ENCODE peak calls at places on chromosomes 12 and 14, in eight cellular contexts. E, S, W, T, I, C, L and A are unnamed samples.

GRCh38 chr14:101476931-101477553 is 84.3 kb upstream of the DIO3 start:
- DNase-seq in L (no peak), C (no peak), I (peak; percentile 49), E (peak; percentile 69), T (no peak), W (peak; percentile 67), S (peak; percentile 86), A (peak; percentile 88)

GRCh38 chr12:7075518-7075917 is 15.0 kb downstream of the C1S start:
- DNase-seq in T (no peak), L (no peak), W (no peak), E (no peak), C (no peak), S (no peak), I (no peak), A (no peak)

GRCh38 chr12:57844725-57845477 is 1.6 kb downstream of the CTDSP2 start:
- DNase-seq in W (peak; percentile 88), I (peak; percentile 68), T (peak; percentile 65), C (peak; percentile 73), E (no peak), S (peak; percentile 65), L (no peak), A (peak; percentile 71)

GRCh38 chr12:18696971-18697602 is 40.7 kb downstream of the PLCZ1 start:
- DNase-seq in C (no peak), T (no peak), L (no peak), I (no peak), E (no peak), S (no peak), W (no peak), A (no peak)

GRCh38 chr12:52074006-52074405 is 4.2 kb downstream of the ATG101 start:
- DNase-seq in W (peak; percentile 76), L (no peak), S (no peak), T (no peak), E (no peak), I (no peak), C (no peak), A (no peak)

GRCh38 chr12:6925543-6926279 is 2.0 kb upstream of the ATN1 start:
- DNase-seq in C (no peak), T (peak; percentile 94), L (no peak), E (peak; percentile 84), I (no peak), S (peak; percentile 64), W (peak; percentile 89), A (peak; percentile 91)

GRCh38 chr12:52027085-52027843 is 20.5 kb downstream of the TAMALIN start:
- DNase-seq in C (no peak), E (no peak), T (no peak), W (no peak), I (no peak), S (no peak), L (no peak), A (no peak)

GRCh38 chr14:61280092-61280525 is 1.0 kb downstream of the TMEM30B start:
- DNase-seq in I (no peak), L (no peak), C (no peak), W (no peak), T (no peak), S (no peak), E (peak; percentile 53), A (no peak)

GRCh38 chr14:61240206-61240605 is 40.9 kb downstream of the TMEM30B start:
- DNase-seq in C (no peak), S (no peak), L (no peak), E (no peak), W (no peak), I (no peak), T (no peak), A (no peak)

GRCh38 chr14:61368061-61368710 is 46.8 kb downstream of the PRKCH start:
- DNase-seq in C (no peak), E (no peak), W (no peak), I (no peak), L (no peak), S (no peak), T (no peak), A (no peak)

GRCh38 chr14:92439551-92440344 is 73.8 kb upstream of the RIN3 start:
- DNase-seq in L (no peak), W (peak; percentile 64), T (peak; percentile 19), S (no peak), C (no peak), E (no peak), I (no peak), A (no peak)

GRCh38 chr14:102095231-102095870 is 8.5 kb upstream of the HSP90AA1 start:
- DNase-seq in C (no peak), T (no peak), L (no peak), W (no peak), S (no peak), I (no peak), E (no peak), A (no peak)

GRCh38 chr12:5022465-5023061 is 21.1 kb upstream of the KCNA5 start:
- DNase-seq in W (peak; percentile 81), L (no peak), E (peak; percentile 69), S (peak; percentile 55), C (no peak), T (peak; percentile 24), I (peak; percentile 28), A (peak; percentile 57)

GRCh38 chr12:89051065-89051677 is 301.1 kb downstream of the DUSP6 start:
- DNase-seq in L (peak; percentile 51), I (peak; percentile 38), E (no peak), T (no peak), C (no peak), S (no peak), W (no peak), A (peak; percentile 74)

GRCh38 chr12:93197067-93197593 is 180.6 kb upstream of the NUDT4 start:
- DNase-seq in I (no peak), W (no peak), T (no peak), L (no peak), C (no peak), E (no peak), S (no peak), A (peak; percentile 24)

GRCh38 chr12:61554268-61555008 is 705.8 kb upstream of the USP15 start:
- DNase-seq in L (no peak), E (no peak), I (no peak), W (no peak), C (no peak), S (no peak), T (peak; percentile 24), A (no peak)

GRCh38 chr14:52690983-52691760 is 4.2 kb downstream of the ERO1A start:
- DNase-seq in E (no peak), W (no peak), C (no peak), I (no peak), S (no peak), L (no peak), T (no peak), A (no peak)

GRCh38 chr14:61152851-61153364 is 128.2 kb downstream of the TMEM30B start:
- DNase-seq in E (no peak), T (peak; percentile 53), L (no peak), C (no peak), W (no peak), I (peak; percentile 23), S (no peak), A (no peak)

GRCh38 chr12:98182791-98183190 is 332.6 kb upstream of the TMPO start:
- DNase-seq in W (no peak), I (no peak), E (no peak), S (no peak), C (no peak), T (no peak), L (no peak), A (no peak)
- H3K9me3 ChIP-seq in W (peaks cover 2% of the 10 kb centered on the region), I (no peaks in the 10 kb centered on the region), E (no peaks in the 10 kb centered on the region), S (no peaks in the 10 kb centered on the region), C (no peaks in the 10 kb centered on the region), T (no peaks in the 10 kb centered on the region), L (no peaks in the 10 kb centered on the region), A (no peaks in the 10 kb centered on the region)

GRCh38 chr14:106187176-106187670 is 660.8 kb downstream of the TMEM121 start:
- DNase-seq in W (no peak), C (no peak), I (no peak), L (no peak), T (no peak), E (no peak), S (no peak), A (no peak)
- H3K9me3 ChIP-seq in W (no peaks in the 10 kb centered on the region), C (no peaks in the 10 kb centered on the region), I (no peaks in the 10 kb centered on the region), L (no peaks in the 10 kb centered on the region), T (no peaks in the 10 kb centered on the region), E (peaks cover 42% of the 10 kb centered on the region), S (no peaks in the 10 kb centered on the region), A (no peaks in the 10 kb centered on the region)

DNA sequence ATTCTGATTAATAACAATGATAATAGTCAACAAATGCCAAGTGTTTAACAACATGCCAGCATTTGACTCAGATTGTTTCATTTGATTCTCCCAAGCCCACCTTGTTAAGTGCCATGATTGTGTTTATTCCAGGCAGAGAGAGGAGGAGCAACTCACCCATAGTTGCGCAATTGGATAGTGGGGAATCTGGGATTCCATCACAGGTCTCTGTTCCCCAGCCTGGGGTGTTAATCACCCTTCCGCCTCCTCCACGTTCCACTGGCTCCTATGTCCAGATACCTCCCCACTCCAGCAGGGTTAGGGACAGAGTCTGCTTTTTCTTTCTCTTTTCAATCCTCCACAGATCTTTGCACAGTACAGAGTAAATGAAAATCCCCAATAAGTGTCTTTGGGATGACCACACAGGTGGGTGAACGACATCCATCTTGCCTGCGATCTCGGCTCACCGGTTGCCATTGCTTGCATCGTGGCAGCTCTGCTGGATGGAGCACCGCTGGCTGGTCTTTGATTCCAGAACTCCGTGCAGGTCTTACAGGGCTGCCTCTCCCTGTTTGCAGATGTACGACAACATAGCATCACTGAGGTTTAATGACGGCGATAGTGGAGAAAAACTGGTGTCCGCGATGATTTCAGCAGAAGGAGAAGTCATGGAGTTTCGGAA is 78.8 kb downstream of the DNAH10 start:
- DNase-seq in I (no peak), S (no peak), T (no peak), W (no peak), E (no peak), C (no peak), L (no peak), A (no peak)
- H3K9me3 ChIP-seq in I (no peaks in the 10 kb centered on the region), S (no peaks in the 10 kb centered on the region), T (no peaks in the 10 kb centered on the region), W (no peaks in the 10 kb centered on the region), E (no peaks in the 10 kb centered on the region), C (no peaks in the 10 kb centered on the region), L (no peaks in the 10 kb centered on the region), A (no peaks in the 10 kb centered on the region)

GRCh38 chr14:105927094-105927475 is 400.7 kb downstream of the TMEM121 start:
- DNase-seq in S (no peak), L (no peak), C (no peak), T (no peak), W (peak; percentile 52), E (no peak), I (no peak), A (no peak)

GRCh38 chr14:105927661-105928060 is 401.3 kb downstream of the TMEM121 start:
- DNase-seq in S (no peak), I (no peak), E (no peak), W (peak; percentile 47), C (no peak), L (no peak), T (no peak), A (no peak)

GRCh38 chr14:105931808-105932483 is 405.6 kb downstream of the TMEM121 start:
- DNase-seq in C (no peak), W (peak; percentile 5), S (no peak), E (no peak), I (no peak), L (no peak), T (no peak), A (peak; percentile 36)

GRCh38 chr14:105930572-105930971 is 404.2 kb downstream of the TMEM121 start:
- DNase-seq in C (no peak), T (no peak), L (no peak), E (no peak), S (no peak), I (no peak), W (peak; percentile 45), A (no peak)

GRCh38 chr14:105929327-105930081 is 403.1 kb downstream of the TMEM121 start:
- DNase-seq in S (no peak), I (no peak), L (no peak), W (peak; percentile 33), T (no peak), C (no peak), E (no peak), A (no peak)
- H3K9me3 ChIP-seq in S (no peaks in the 10 kb centered on the region), I (no peaks in the 10 kb centered on the region), L (no peaks in the 10 kb centered on the region), W (peaks cover 2% of the 10 kb centered on the region), T (no peaks in the 10 kb centered on the region), C (no peaks in the 10 kb centered on the region), E (peaks cover 54% of the 10 kb centered on the region), A (no peaks in the 10 kb centered on the region)

GRCh38 chr12:131471946-131472732 is 238.8 kb upstream of the SFSWAP start:
- DNase-seq in I (no peak), E (no peak), T (no peak), W (no peak), S (no peak), C (no peak), L (no peak), A (no peak)
- H3K9me3 ChIP-seq in I (no peaks in the 10 kb centered on the region), E (no peaks in the 10 kb centered on the region), T (no peaks in the 10 kb centered on the region), W (peaks cover 3% of the 10 kb centered on the region), S (no peaks in the 10 kb centered on the region), C (no peaks in the 10 kb centered on the region), L (no peaks in the 10 kb centered on the region), A (no peaks in the 10 kb centered on the region)